ENCODE peak calls at places on chromosomes 7 and 10, in seven cellular contexts. I is epithelial cell of esophagus; B is kidney; K is AG10803; M is adrenal gland; J is CD8-positive, alpha-beta T cell; Y is upper lobe of right lung. V is an unnamed sample.

GRCh38 chr7:152756126-152756525 is 3.4 kb upstream of the ACTR3B start:
- DNase-seq in M (no peak), Y (no peak), K (no peak), I (no peak), J (no peak), B (no peak), V (no peak)

GRCh38 chr10:25758041-25758457 is 176.0 kb upstream of the MYO3A start:
- DNase-seq in M (no peak), I (peak), Y (no peak), K (no peak), B (no peak), J (no peak), V (no peak)

GRCh38 chr10:25175527-25176420 is 973 bp downstream of the GPR158 start:
- DNase-seq in Y (peak), M (no peak), K (no peak), I (peak), B (peak), J (no peak), V (no peak)

GRCh38 chr7:23357190-23358093 is 58.3 kb downstream of the MALSU1 start:
- DNase-seq in J (no peak), B (no peak), I (peak), K (peak), Y (no peak), M (no peak), V (no peak)

GRCh38 chr10:98186681-98187080 is 52.2 kb downstream of the R3HCC1L start:
- DNase-seq in M (no peak), Y (no peak), J (no peak), K (peak), B (no peak), I (peak), V (no peak)

GRCh38 chr10:86648706-86649426 is 5.5 kb upstream of the OPN4 start:
- DNase-seq in J (no peak), B (no peak), K (peak), I (peak), Y (no peak), M (peak), V (no peak)

GRCh38 chr10:117496616-117497028 is 45.9 kb upstream of the EMX2 start:
- DNase-seq in Y (peak), K (peak), M (peak), B (peak), J (peak), I (peak), V (peak)

GRCh38 chr10:110717830-110718595 is 73.9 kb downstream of the RBM20 start:
- DNase-seq in Y (peak), J (no peak), M (peak), I (no peak), B (no peak), K (no peak), V (peak)

GRCh38 chr7:95725170-95725569 is 47.2 kb upstream of the DYNC1I1 start:
- DNase-seq in I (no peak), M (no peak), J (no peak), Y (no peak), K (no peak), B (no peak), V (no peak)

GRCh38 chr10:470339-471003 is 219.0 kb downstream of the DIP2C start:
- DNase-seq in Y (no peak), J (peak), I (no peak), B (peak), K (no peak), M (no peak), V (no peak)

GRCh38 chr7:1101580-1102431 is 13.9 kb downstream of the GPER1 start:
- DNase-seq in I (no peak), M (no peak), J (no peak), K (no peak), Y (no peak), B (peak), V (no peak)

GRCh38 chr7:66679633-66679980 is 50.9 kb downstream of the KCTD7 start:
- DNase-seq in Y (no peak), I (no peak), J (no peak), K (no peak), B (peak), M (no peak), V (no peak)

GRCh38 chr7:130272456-130273080 is 5.9 kb downstream of the CPA2 start:
- DNase-seq in J (no peak), I (peak), K (no peak), B (no peak), Y (no peak), M (no peak), V (no peak)

GRCh38 chr10:100319736-100320135 is 10.3 kb downstream of the PKD2L1 start:
- DNase-seq in K (no peak), B (no peak), I (no peak), Y (no peak), J (no peak), M (no peak), V (no peak)

GRCh38 chr10:87603196-87603595 is 56.5 kb upstream of the PAPSS2 start:
- DNase-seq in K (no peak), J (no peak), I (peak), M (peak), Y (no peak), B (no peak), V (no peak)

GRCh38 chr7:24038993-24039392 is 245.0 kb upstream of the NPY start:
- DNase-seq in B (no peak), M (no peak), J (no peak), Y (no peak), K (no peak), I (no peak), V (no peak)

GRCh38 chr10:18607503-18607902 is 43.9 kb downstream of the NSUN6 start:
- DNase-seq in J (no peak), I (peak), Y (no peak), B (no peak), K (peak), M (peak), V (no peak)

GRCh38 chr7:2003451-2003930 is 229.3 kb downstream of the MAD1L1 start:
- DNase-seq in B (peak), Y (peak), K (no peak), M (peak), J (no peak), I (no peak), V (peak)

DNA sequence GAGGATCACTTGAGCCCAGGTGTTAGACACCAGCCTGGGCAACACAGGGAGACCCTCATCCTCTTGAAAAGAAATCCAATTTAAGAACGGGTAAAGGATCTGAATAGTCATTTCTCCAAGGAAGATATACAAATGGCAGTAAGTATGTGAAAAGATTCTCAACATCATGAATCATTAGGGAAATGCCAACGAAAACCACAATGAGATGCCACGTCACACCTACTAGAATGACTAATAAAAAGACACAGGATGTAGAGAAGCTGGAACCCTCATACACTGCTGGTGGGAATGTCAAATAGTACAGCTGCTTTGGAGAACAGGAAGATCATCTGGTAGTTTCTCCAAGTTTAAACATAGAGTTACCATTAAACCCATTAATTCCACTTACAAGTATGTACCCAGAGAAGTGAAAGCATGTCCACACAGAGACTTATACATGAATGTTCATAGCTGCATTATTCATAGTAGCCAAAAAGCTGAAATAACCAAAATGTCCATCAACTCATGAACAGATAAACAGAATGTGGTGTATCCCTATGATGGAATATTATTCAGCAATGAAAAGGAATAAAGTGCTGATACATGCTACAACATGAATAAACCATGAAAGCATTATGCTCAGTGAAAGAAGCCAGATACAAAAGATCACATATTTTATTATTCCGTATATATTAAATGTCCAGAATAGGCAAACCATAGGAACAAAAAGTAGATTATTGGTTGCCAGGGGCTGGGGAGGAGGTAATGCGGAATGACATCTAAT is 13.1 kb upstream of the ZMIZ2 start:
- DNase-seq in Y (no peak), J (no peak), M (no peak), B (no peak), I (peak), K (peak), V (no peak)
- H3K4me3 ChIP-seq in Y (no peak), J (no peak), M (no peak), B (no peak), I (no peak), K (no peak), V (no peak)

DNA sequence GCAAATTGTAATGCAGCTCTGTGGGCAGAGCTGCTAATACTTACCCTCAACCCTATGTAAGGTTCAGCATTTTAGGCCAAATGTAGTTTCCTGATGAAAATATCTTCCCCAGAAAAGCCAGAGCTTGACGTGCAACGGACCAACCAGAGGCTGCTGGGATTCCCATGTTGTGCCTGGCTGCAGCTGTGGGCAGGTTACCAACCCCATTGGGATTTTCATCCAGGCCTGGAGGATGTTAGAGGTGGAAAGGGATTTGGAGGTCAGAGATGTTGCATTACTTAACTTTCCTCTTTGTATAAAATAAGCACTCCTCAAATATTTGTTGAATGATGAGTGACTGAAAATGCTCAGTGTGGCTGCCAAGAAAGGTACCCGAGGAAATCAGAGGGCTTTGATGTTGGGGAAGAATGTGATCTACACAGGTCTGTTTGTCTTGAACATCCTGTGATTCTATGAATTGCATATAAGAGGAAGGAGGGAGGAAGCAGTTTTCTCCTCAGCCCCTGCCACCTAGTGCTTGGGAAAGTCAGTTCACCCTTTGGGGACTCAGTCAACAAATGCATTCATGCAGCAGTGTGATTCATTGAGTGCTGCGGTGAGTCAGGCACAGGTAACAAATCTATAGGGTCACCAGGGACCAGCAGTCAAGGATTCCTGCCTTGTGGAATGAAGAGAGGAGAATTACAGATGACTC is 487.2 kb downstream of the RPS24 start:
- DNase-seq in M (no peak), K (peak), J (no peak), B (no peak), Y (no peak), I (peak), V (no peak)
- TF ChIP-seq CTCF in M (peak), K (peak), J (no peak), B (peak), Y (no peak), I (peak), V (no peak)

GRCh38 chr7:6398943-6399342 is 48.8 kb downstream of the DAGLB start:
- DNase-seq in Y (no peak), B (no peak), M (no peak), I (peak), K (peak), J (no peak), V (peak)
- H3K4me3 ChIP-seq in Y (no peak), B (no peak), M (no peak), I (peak), K (no peak), J (no peak), V (no peak)

GRCh38 chr10:54415483-54415882 is 385.5 kb downstream of the PCDH15 start:
- DNase-seq in Y (no peak), J (no peak), M (no peak), I (no peak), K (no peak), B (no peak), V (no peak)
- TF ChIP-seq CTCF in Y (no peak), J (no peak), M (no peak), I (no peak), K (no peak), B (no peak), V (no peak)

V was measured in lower lobe of right lung.